ENCODE peak calls at places on chromosome 19, in eight cellular contexts. P, N, R, Q, O, E, B and Z are unnamed samples.
A peak's percentile ranks its signal among the peaks of the same experiment; 100 is the strongest.

GRCh38 chr19:22784051-22784450 is at the start of gene ZNF99:
- DNase-seq in Q (no peak), P (peak; percentile 60), B (no peak), N (no peak), E (no peak), O (no peak), R (no peak), Z (no peak)

GRCh38 chr19:18171605-18172327 is 1.8 kb upstream of the IFI30 start:
- DNase-seq in R (no peak), Q (no peak), N (no peak), P (no peak), O (no peak), E (no peak), B (no peak), Z (no peak)

GRCh38 chr19:33252971-33253370 is 27.3 kb upstream of the SLC7A10 start:
- DNase-seq in R (no peak), P (no peak), Q (no peak), N (no peak), O (no peak), B (peak; percentile 70), E (no peak), Z (no peak)

GRCh38 chr19:801861-802496 is 4.7 kb downstream of the PTBP1 start:
- DNase-seq in P (no peak), Q (peak; percentile 27), R (peak; percentile 39), E (peak; percentile 64), N (peak; percentile 77), O (peak; percentile 68), B (peak; percentile 72), Z (no peak)

GRCh38 chr19:46975918-46976782 is 43.5 kb upstream of the NPAS1 start:
- DNase-seq in B (peak; percentile 89), P (peak; percentile 70), O (peak; percentile 99), R (peak; percentile 97), N (peak; percentile 99), Q (peak; percentile 82), E (peak; percentile 95), Z (peak; percentile 3)

GRCh38 chr19:50739132-50739746 is 16.1 kb downstream of the CLEC11A start:
- DNase-seq in E (no peak), P (no peak), Q (no peak), R (no peak), O (no peak), N (no peak), B (no peak), Z (no peak)

GRCh38 chr19:48672994-48673393 is at the start of gene NTN5:
- DNase-seq in O (no peak), B (no peak), E (no peak), N (no peak), R (no peak), P (no peak), Q (peak; percentile 29), Z (no peak)

GRCh38 chr19:50790898-50791562 is 815 bp downstream of the ACP4 start:
- DNase-seq in O (no peak), B (no peak), N (no peak), Q (no peak), P (no peak), R (peak; percentile 18), E (no peak), Z (no peak)

GRCh38 chr19:10695401-10696398 is 5.5 kb upstream of the QTRT1 start:
- DNase-seq in O (peak; percentile 98), P (peak; percentile 93), Q (peak; percentile 99), E (peak; percentile 97), N (peak; percentile 97), B (peak; percentile 95), R (peak; percentile 93), Z (peak; percentile 86)

GRCh38 chr19:19399733-19400438 is 5.6 kb upstream of the GATAD2A start:
- DNase-seq in R (peak; percentile 41), P (no peak), N (peak; percentile 64), Q (no peak), E (peak; percentile 56), B (no peak), O (peak; percentile 64), Z (no peak)

GRCh38 chr19:1406818-1407661 is at the start of gene DAZAP1:
- DNase-seq in Q (peak; percentile 99), P (peak; percentile 99), R (peak; percentile 98), N (peak; percentile 99), O (peak; percentile 100), E (peak; percentile 99), B (peak; percentile 99), Z (peak; percentile 96)

GRCh38 chr19:55081773-55082022 is 6.0 kb downstream of the EPS8L1 start:
- DNase-seq in Q (no peak), R (no peak), O (no peak), E (no peak), N (no peak), P (no peak), B (no peak), Z (no peak)
- H3K4me3 ChIP-seq in Q (peak overlapping the region; percentile 85), R (no peak overlapping the region), O (no peak overlapping the region), E (peak overlapping the region; percentile 62), N (peak overlapping the region; percentile 46), P (peak overlapping the region; percentile 35), B (no peak overlapping the region), Z (no peak overlapping the region)

DNA sequence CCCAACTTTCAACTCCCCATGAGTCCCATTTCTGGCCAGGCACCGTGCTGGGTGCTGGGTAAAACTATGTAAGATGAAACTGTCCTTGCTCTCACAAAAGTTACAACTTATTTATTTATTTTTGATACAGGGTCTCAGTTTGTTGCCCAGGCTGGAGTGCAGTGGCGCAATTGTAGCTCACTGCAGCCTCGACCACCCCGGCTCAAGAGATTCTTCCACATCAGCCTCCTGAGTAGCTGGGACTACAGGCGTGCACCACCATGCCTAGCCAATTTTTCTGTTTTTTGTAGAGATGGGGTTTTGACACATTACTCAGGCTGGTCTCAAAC is 12.9 kb upstream of the CADM4 start:
- DNase-seq in E (no peak), B (no peak), O (no peak), N (no peak), Q (no peak), R (no peak), P (no peak), Z (no peak)
- TF ChIP-seq CTCF in E (no peak), B (no peak), O (no peak), N (no peak), Q (no peak), R (no peak), P (no peak), Z (no peak)

DNA sequence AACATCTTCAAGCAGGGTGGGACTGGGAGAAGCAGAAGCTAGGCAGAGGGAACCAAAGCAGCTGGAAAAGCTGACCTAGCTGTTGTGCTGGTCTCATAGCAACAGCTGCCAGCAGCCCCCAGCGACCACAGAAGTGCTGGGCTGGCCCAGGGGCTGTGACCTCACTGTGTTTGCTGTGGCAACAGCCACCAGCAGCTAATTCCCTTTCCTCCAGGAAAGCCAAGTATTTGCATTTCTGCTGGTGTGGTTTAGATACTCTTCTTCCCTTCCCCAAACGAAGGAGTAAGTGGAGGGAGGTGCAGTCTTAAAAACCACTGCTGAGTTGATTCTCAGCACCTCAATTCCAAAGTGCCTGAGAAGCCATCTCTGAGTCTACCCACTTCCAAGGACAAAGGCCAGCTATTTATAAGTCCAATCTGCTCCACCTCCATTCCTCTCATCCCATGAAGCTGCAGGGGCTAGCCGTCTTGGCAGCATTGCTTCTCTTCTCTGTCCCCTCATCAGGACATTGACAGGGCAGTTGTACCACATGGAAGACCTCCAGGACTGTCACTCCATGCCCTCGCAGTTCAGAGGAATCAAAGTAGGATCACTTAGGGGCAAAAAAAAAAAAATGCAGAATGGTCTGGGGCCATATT is 11.5 kb upstream of the CCDC97 start:
- DNase-seq in E (peak; percentile 91), O (peak; percentile 70), P (no peak), N (peak; percentile 85), Q (no peak), B (peak; percentile 93), R (peak; percentile 81), Z (no peak)
- H3K4me3 ChIP-seq in E (no peak overlapping the region), O (no peak overlapping the region), P (no peak overlapping the region), N (no peak overlapping the region), Q (no peak overlapping the region), B (no peak overlapping the region), R (no peak overlapping the region), Z (no peak overlapping the region)

GRCh38 chr19:21626924-21627697 is 121.7 kb downstream of the ZNF429 start:
- DNase-seq in O (no peak), Q (no peak), N (no peak), B (no peak), E (no peak), R (no peak), P (no peak), Z (no peak)
- TF ChIP-seq CTCF in O (no peak), Q (no peak), N (no peak), B (no peak), E (no peak), R (no peak), P (no peak), Z (no peak)

DNA sequence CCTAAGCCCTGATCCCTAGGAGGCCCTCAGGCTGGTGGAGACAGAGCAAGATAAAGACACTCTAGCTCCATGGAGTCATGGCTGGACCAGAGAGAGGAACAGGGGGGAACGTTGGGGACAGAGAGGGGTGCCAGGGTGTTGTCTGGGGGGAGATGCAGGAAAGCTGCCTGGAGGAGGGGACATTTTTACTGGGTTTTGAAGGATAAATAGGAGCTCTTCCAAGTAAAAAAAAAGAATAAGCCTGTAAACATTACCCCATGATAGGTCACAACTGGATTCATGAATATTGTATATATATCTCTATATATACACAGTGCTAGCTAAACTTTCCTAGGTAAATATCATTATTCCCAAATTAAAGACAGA is 714 bp downstream of the HSH2D start:
- DNase-seq in P (no peak), B (no peak), E (no peak), R (no peak), O (no peak), Q (no peak), N (no peak), Z (no peak)
- H3K4me3 ChIP-seq in P (no peak overlapping the region), B (peak overlapping the region; percentile 19), E (no peak overlapping the region), R (no peak overlapping the region), O (no peak overlapping the region), Q (no peak overlapping the region), N (no peak overlapping the region), Z (peak overlapping the region; percentile 61)

GRCh38 chr19:30783936-30784335 is 411.8 kb downstream of the ZNF536 start:
- DNase-seq in N (no peak), B (no peak), P (no peak), O (no peak), E (no peak), R (no peak), Q (no peak), Z (no peak)

GRCh38 chr19:30788105-30788765 is 416.1 kb downstream of the ZNF536 start:
- DNase-seq in B (no peak), O (no peak), N (no peak), R (no peak), Q (no peak), E (no peak), P (no peak), Z (no peak)

GRCh38 chr19:30785728-30786127 is 413.5 kb downstream of the ZNF536 start:
- DNase-seq in B (no peak), E (peak; percentile 2), N (no peak), P (no peak), Q (peak; percentile 30), R (no peak), O (no peak), Z (no peak)

GRCh38 chr19:30783212-30783611 is 411.0 kb downstream of the ZNF536 start:
- DNase-seq in N (no peak), P (no peak), Q (no peak), O (no peak), E (no peak), B (no peak), R (no peak), Z (no peak)

GRCh38 chr19:30784850-30785459 is 412.8 kb downstream of the ZNF536 start:
- DNase-seq in E (peak; percentile 32), N (peak; percentile 50), Q (peak; percentile 82), P (peak; percentile 50), R (peak; percentile 45), B (peak; percentile 43), O (peak; percentile 39), Z (no peak)
- TF ChIP-seq CTCF in E (peak; percentile 62), N (peak; percentile 50), Q (peak; percentile 89), P (peak; percentile 53), R (peak; percentile 65), B (peak; percentile 61), O (peak; percentile 69), Z (peak; percentile 47)